ENCODE peak calls at places on chromosomes 4 and X, in six cellular contexts. B is neuronal stem cell, I is IMR-90, Y is H9, U is mesenchymal stem cell, J is H1. Z is an unnamed sample.

GRCh38 chr4:138595731-138596465 is 353.7 kb upstream of the SLC7A11 start:
- DNase-seq in B (no peak), I (peak), Y (no peak), U (no peak), J (no peak), Z (no peak)

GRCh38 chr4:153257151-153257620 is 52.9 kb downstream of the TRIM2 start:
- DNase-seq in B (peak), I (peak), Y (peak), U (peak), J (no peak), Z (no peak)

GRCh38 chrX:2710496-2710895 is 19.4 kb downstream of the CD99 start:
- DNase-seq in B (no peak), I (no peak), Y (no peak), U (no peak), J (no peak), Z (peak)

GRCh38 chrX:123835661-123836371 is 24.0 kb upstream of the XIAP start:
- DNase-seq in B (no peak), I (peak), Y (no peak), U (peak), J (no peak), Z (peak)

GRCh38 chr4:19592391-19592790 is 659.3 kb upstream of the SLIT2 start:
- DNase-seq in B (no peak), I (peak), Y (no peak), U (no peak), J (no peak), Z (no peak)

GRCh38 chrX:123859409-123859827 is 435 bp upstream of the XIAP start:
- DNase-seq in B (peak), I (no peak), Y (no peak), U (no peak), J (no peak), Z (no peak)

GRCh38 chrX:111445485-111445884 is 33.5 kb upstream of the DCX start:
- DNase-seq in B (peak), I (peak), Y (no peak), U (peak), J (no peak), Z (peak)

GRCh38 chr4:6288342-6288741 is 18.7 kb downstream of the WFS1 start:
- DNase-seq in B (no peak), I (no peak), Y (no peak), U (no peak), J (no peak), Z (no peak)

GRCh38 chr4:7647211-7647931 is 212.6 kb upstream of the PSAPL1 start:
- DNase-seq in B (no peak), I (no peak), Y (no peak), U (peak), J (no peak), Z (no peak)

GRCh38 chr4:76306882-76307669 is 543 bp downstream of the STBD1 start:
- DNase-seq in B (peak), I (peak), Y (peak), U (peak), J (peak), Z (peak)

GRCh38 chr4:102612824-102613366 is 111.7 kb downstream of the NFKB1 start:
- DNase-seq in B (no peak), I (no peak), Y (no peak), U (no peak), J (no peak), Z (no peak)

GRCh38 chr4:166277406-166277805 is 404.4 kb downstream of the TLL1 start:
- DNase-seq in B (no peak), I (no peak), Y (no peak), U (no peak), J (no peak), Z (peak)

GRCh38 chr4:2073808-2074481 is 14.8 kb downstream of the NAT8L start:
- DNase-seq in B (no peak), I (no peak), Y (peak), U (no peak), J (no peak), Z (no peak)

GRCh38 chr4:112881842-112882241 is 167.6 kb upstream of the ANK2 start:
- DNase-seq in B (no peak), I (no peak), Y (no peak), U (no peak), J (no peak), Z (no peak)

GRCh38 chrX:26670521-26670920 is 454.6 kb downstream of the MAGEB5 start:
- DNase-seq in B (no peak), I (no peak), Y (no peak), U (no peak), J (no peak), Z (no peak)

GRCh38 chr4:174071591-174071990 is 211.9 kb downstream of the FBXO8 start:
- DNase-seq in B (no peak), I (no peak), Y (no peak), U (peak), J (no peak), Z (peak)

GRCh38 chr4:183384983-183385382 is 59.5 kb upstream of the CDKN2AIP start:
- DNase-seq in B (no peak), I (no peak), Y (no peak), U (no peak), J (no peak), Z (no peak)
- H2AFZ ChIP-seq in B (no peak), I (no peak), Y (no peak), U (no peak), J (no peak), Z (no peak)

DNA sequence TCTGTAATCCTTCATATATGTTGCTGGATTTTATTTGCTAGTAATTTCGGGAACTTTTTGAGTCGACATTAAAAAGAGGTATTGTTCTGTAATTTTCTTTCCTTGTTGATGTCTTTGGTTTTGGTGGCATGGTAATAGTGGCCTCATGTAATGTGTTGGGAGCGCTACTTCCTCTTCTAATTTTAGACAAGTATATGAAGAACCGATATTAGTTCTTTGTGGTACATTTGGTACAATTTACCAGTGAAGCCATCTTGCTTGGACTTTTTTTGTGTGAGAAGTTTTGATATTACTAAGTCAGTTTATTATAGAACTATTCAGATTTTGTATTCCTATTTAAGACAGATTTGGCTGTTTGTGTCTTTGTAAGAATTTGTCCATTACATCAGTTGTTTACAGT is 669.2 kb upstream of the AADAT start:
- DNase-seq in B (no peak), I (no peak), Y (no peak), U (no peak), J (no peak), Z (no peak)
- H3K14ac ChIP-seq in B (no peak), I (no peak), Y (no peak), U (no peak), J (no peak), Z (no peak)

GRCh38 chr4:182145360-182145905 is 97.8 kb upstream of the TENM3 start:
- DNase-seq in B (no peak), I (no peak), Y (no peak), U (no peak), J (no peak), Z (peak)

GRCh38 chr4:182144621-182145359 is 98.4 kb upstream of the TENM3 start:
- DNase-seq in B (peak), I (peak), Y (peak), U (no peak), J (no peak), Z (peak)

GRCh38 chr4:182143086-182143821 is 99.9 kb upstream of the TENM3 start:
- DNase-seq in B (peak), I (peak), Y (no peak), U (no peak), J (no peak), Z (peak)

GRCh38 chr4:182142146-182143085 is 100.8 kb upstream of the TENM3 start:
- DNase-seq in B (peak), I (peak), Y (peak), U (peak), J (no peak), Z (peak)

GRCh38 chr4:182143822-182144620 is 99.2 kb upstream of the TENM3 start:
- DNase-seq in B (peak), I (peak), Y (peak), U (peak), J (no peak), Z (peak)
- H4K8ac ChIP-seq in B (no peak), I (no peak), Y (no peak), U (no peak), J (peak), Z (peak)

DNA sequence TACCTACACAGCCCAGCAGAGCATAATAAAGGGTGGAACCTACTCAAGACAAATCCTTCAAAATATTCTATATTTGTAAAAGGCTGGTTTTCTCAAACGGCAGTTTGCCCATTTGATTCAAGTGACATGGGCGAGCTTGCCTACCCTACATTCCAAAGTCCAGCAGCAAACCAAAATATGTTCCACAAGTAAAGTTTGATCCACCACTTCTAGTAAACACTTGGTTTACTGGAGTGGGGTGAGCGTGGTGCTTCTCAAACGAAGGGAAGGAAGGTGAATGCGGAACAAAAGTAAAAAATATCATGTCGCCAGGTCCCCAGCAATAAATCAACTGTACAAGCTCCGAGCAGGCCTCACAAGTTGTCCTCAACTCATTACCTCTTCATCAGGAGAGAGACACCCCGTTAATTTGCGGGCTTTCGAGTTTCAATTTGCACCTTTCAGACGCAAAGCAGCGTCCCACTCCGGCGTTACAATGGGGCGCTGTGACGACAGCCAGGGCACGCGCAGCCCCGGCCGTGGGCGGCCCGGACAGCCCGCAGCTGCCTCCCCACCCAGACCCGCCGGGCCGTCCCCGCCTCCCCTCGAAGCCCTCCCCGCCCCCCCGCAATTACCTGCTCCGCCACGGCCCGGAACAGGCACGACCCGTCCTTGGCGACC is 1.1 kb downstream of the OTUD4 start:
- DNase-seq in B (no peak), I (peak), Y (peak), U (peak), J (no peak), Z (peak)
- H2AFZ ChIP-seq in B (peak), I (peak), Y (no peak), U (peak), J (peak), Z (peak)

GRCh38 chrX:69100478-69100877 is 64.8 kb downstream of the PJA1 start:
- DNase-seq in B (no peak), I (no peak), Y (no peak), U (no peak), J (no peak), Z (no peak)

GRCh38 chrX:69102805-69103204 is 62.4 kb downstream of the PJA1 start:
- DNase-seq in B (no peak), I (no peak), Y (no peak), U (no peak), J (no peak), Z (no peak)

GRCh38 chrX:69104756-69105434 is 60.4 kb downstream of the PJA1 start:
- DNase-seq in B (no peak), I (no peak), Y (no peak), U (no peak), J (no peak), Z (peak)

GRCh38 chrX:69101655-69102251 is 63.5 kb downstream of the PJA1 start:
- DNase-seq in B (no peak), I (no peak), Y (no peak), U (no peak), J (no peak), Z (no peak)

DNA sequence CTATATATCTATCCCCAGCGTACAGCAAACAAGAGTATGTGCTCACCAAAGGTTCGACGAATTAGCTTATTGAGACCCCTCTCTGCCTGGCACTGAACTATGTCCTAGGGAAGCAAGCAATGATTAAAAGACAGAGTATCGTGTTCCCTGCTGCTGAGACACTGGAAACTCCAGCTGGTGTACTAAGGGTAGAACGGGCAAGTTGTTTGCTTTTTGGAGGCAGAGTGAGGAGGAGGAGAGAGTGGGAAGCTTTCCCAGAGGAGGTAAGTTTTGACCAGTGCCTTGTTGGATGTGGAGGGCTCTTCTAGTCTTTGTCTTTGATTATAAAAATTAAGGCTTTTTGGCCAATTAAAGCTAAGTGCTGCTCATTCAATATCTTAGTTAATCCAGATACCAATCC is 61.7 kb downstream of the PJA1 start:
- DNase-seq in B (no peak), I (no peak), Y (no peak), U (no peak), J (no peak), Z (no peak)
- H3K14ac ChIP-seq in B (no peak), I (no peak), Y (no peak), U (no peak), J (no peak), Z (peak)

GRCh38 chr4:55528495-55528894 is 18.2 kb downstream of the CLOCK start:
- DNase-seq in B (no peak), I (no peak), Y (no peak), U (no peak), J (no peak), Z (no peak)
- H4K8ac ChIP-seq in B (no peak), I (no peak), Y (no peak), U (no peak), J (no peak), Z (no peak)